ENCODE peak calls at places on chromosomes 6 and 20, in four cellular contexts. Z is left ventricle myocardium inferior, C is fibroblast of mammary gland, G is nephron progenitor cell. I is an unnamed sample.
A peak's percentile ranks its signal among the peaks of the same experiment; 100 is the strongest.

GRCh38 chr6:12116978-12117377 is 104.9 kb downstream of the HIVEP1 start:
- DNase-seq in Z (no peak), C (no peak), G (no peak), I (no peak)

GRCh38 chr6:33898771-33899170 is 95.0 kb upstream of the MLN start:
- DNase-seq in Z (no peak), C (no peak), G (no peak), I (no peak)

GRCh38 chr6:87297115-87297514 is 25.3 kb upstream of the SMIM8 start:
- DNase-seq in Z (no peak), C (peak; percentile 63), G (no peak), I (no peak)

GRCh38 chr6:50819527-50819905 is 845 bp downstream of the TFAP2B start:
- DNase-seq in Z (no peak), C (peak; percentile 1), G (peak; percentile 61), I (no peak)

GRCh38 chr6:102936959-102937358 is 1543.5 kb downstream of the GRIK2 start:
- DNase-seq in Z (no peak), C (no peak), G (no peak), I (no peak)

GRCh38 chr6:71420693-71421328 is 132.2 kb downstream of the OGFRL1 start:
- DNase-seq in C (peak; percentile 94), G (peak; percentile 91), Z (peak; percentile 96), I (peak; percentile 26)

GRCh38 chr6:88361298-88361697 is 195.2 kb upstream of the CNR1 start:
- DNase-seq in Z (no peak), C (no peak), G (no peak), I (no peak)

GRCh38 chr20:54061106-54061881 is 9.1 kb downstream of the BCAS1 start:
- DNase-seq in G (no peak), C (peak; percentile 74), Z (no peak), I (no peak)

DNA sequence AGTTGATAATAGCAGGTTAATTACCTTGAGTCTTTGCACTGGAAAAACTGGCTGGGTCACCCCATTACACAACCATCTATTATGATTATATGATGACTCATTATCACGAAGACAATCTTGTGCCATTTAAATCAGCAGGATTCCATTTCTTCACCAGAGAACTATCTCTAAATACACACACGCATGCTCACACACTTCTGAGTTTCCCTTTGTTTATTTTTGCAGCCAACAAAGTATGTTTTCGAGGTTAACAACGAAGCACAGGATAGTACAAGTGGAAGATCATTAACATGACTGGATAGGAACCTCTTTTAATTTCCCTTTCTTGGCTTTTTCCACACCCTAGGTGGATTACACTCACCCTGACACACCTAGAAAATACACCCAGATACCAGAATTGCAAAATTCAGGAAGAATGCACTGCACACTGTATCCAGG is 18.9 kb downstream of the PERP start:
- DNase-seq in Z (no peak), C (peak; percentile 90), G (no peak), I (no peak)
- TF ChIP-seq CTCF in Z (no peak), C (no peak), G (no peak), I (no peak)

GRCh38 chr6:154805288-154805911 is 72.2 kb downstream of the SCAF8 start:
- DNase-seq in G (no peak), Z (no peak), C (peak; percentile 74), I (peak; percentile 25)
- TF ChIP-seq CTCF in G (no peak), Z (peak; percentile 63), C (peak; percentile 51), I (peak; percentile 30)

DNA sequence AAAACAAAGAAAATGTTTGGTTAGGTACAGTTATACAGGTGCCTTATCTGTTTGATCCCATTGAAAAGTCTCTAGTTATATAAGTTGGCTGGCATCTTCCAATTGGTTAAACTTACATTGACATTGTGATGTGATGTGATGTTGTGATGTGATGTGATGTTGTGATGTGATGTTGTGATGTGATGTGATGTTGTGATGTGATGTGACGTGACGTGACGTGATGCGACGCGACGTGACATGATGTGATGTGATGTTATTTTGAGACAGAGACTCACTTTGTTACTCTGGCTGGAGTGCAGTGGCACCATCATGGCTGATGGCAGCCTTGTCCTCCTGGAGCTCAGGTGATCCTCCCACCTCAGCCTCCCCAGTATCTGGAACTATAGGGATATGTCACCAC is 507.6 kb downstream of the HAO1 start:
- DNase-seq in G (no peak), Z (no peak), C (no peak), I (no peak)
- TF ChIP-seq CTCF in G (no peak), Z (no peak), C (no peak), I (no peak)

GRCh38 chr6:165987483-165988305 is 180.0 kb downstream of the TBXT start:
- DNase-seq in G (peak; percentile 72), C (peak; percentile 87), Z (peak; percentile 87), I (no peak)
- TF ChIP-seq CTCF in G (no peak), C (no peak), Z (no peak), I (no peak)

GRCh38 chr6:299050-299980 is 7.0 kb downstream of the DUSP22 start:
- DNase-seq in G (no peak), Z (no peak), C (no peak), I (no peak)

GRCh38 chr6:298233-299049 is 6.2 kb downstream of the DUSP22 start:
- DNase-seq in G (no peak), C (no peak), Z (no peak), I (no peak)

GRCh38 chr6:297571-298232 is 5.4 kb downstream of the DUSP22 start:
- DNase-seq in Z (no peak), C (no peak), G (no peak), I (no peak)

GRCh38 chr6:294656-295565 is 2.6 kb downstream of the DUSP22 start:
- DNase-seq in C (no peak), G (no peak), Z (no peak), I (no peak)

GRCh38 chr6:296151-297122 is 4.2 kb downstream of the DUSP22 start:
- DNase-seq in C (no peak), G (no peak), Z (no peak), I (peak; percentile 74)
- TF ChIP-seq CTCF in C (no peak), G (no peak), Z (no peak), I (peak; percentile 48)

GRCh38 chr20:20665200-20665599 is 47.2 kb downstream of the RALGAPA2 start:
- DNase-seq in G (no peak), Z (no peak), C (no peak), I (no peak)

GRCh38 chr20:20663841-20664240 is 48.6 kb downstream of the RALGAPA2 start:
- DNase-seq in Z (no peak), G (no peak), C (no peak), I (no peak)

GRCh38 chr20:20665933-20666332 is 46.5 kb downstream of the RALGAPA2 start:
- DNase-seq in G (no peak), C (no peak), Z (no peak), I (no peak)

GRCh38 chr20:20666359-20666758 is 46.1 kb downstream of the RALGAPA2 start:
- DNase-seq in Z (no peak), C (no peak), G (no peak), I (no peak)

DNA sequence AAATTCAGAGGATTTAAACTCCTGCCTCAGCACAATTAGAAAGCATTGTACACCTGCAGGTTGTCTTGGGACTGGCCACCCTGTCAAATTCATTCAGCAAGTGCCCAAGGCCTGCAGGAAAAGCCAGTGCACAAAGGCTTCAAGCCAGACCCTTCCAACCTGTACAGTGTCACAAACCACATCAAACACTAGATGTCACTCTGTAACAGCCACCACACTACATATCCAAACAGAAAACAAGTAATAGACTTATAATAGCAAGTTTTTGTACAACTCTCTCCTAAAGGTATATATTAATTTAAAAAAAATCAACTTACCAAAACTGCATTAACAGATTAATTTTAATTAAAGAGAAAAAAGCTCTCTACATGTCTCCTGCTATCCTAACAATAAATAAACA is 47.6 kb downstream of the RALGAPA2 start:
- DNase-seq in G (peak; percentile 5), C (peak; percentile 38), Z (no peak), I (peak; percentile 17)
- TF ChIP-seq CTCF in G (peak; percentile 43), C (peak; percentile 37), Z (peak; percentile 79), I (peak; percentile 71)

GRCh38 chr6:94074764-94075163 is 655.4 kb upstream of the EPHA7 start:
- DNase-seq in Z (no peak), G (no peak), C (no peak), I (no peak)

DNA sequence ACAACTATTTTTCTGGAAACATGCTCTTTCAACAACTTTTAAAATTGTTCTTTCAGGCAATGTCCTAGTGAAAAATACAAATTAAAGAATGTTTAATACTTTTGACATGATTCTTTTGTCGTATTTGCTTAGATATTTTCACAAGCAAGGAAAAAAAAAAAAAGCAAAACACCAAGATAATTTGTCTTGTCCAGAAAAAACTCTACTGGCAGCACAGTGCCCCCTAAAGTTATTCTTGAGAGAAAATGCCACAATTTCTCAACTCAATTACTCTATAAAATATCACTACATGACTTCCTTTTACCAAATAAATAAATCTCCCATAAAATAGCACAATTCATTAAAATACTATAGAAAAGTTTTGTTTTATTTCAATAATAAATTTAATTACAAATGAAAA is 652.5 kb upstream of the EPHA7 start:
- DNase-seq in Z (no peak), C (peak; percentile 16), G (no peak), I (no peak)
- TF ChIP-seq CTCF in Z (peak; percentile 24), C (peak; percentile 30), G (peak; percentile 36), I (no peak)

GRCh38 chr6:2596222-2596621 is 154.5 kb downstream of the MYLK4 start:
- DNase-seq in G (peak; percentile 25), C (no peak), Z (no peak), I (no peak)
- TF ChIP-seq CTCF in G (peak; percentile 40), C (no peak), Z (no peak), I (peak; percentile 46)

GRCh38 chr6:4482461-4482860 is 293.7 kb upstream of the CDYL start:
- DNase-seq in Z (no peak), G (no peak), C (no peak), I (no peak)
- TF ChIP-seq CTCF in Z (no peak), G (no peak), C (no peak), I (no peak)

I was measured in GM13977.